ENCODE peak calls at places on chromosomes 16 and 17, in seven cellular contexts. C, G, W, V, F, E and R are unnamed samples.

GRCh38 chr17:42984486-42984885 is 4.1 kb downstream of the RUNDC1 start:
- DNase-seq in F (no peak), V (no peak), E (no peak), C (no peak), W (no peak), G (no peak), R (no peak)

GRCh38 chr16:67723151-67723915 is 4.2 kb upstream of the GFOD2 start:
- DNase-seq in E (peak), F (no peak), V (no peak), G (peak), C (peak), W (no peak), R (no peak)

GRCh38 chr16:56610017-56610608 is 1.7 kb downstream of the MT2A start:
- DNase-seq in W (peak), V (peak), G (no peak), E (peak), F (peak), C (peak), R (peak)

GRCh38 chr16:81940781-81941560 is 70.3 kb downstream of the SDR42E1 start:
- DNase-seq in C (no peak), F (no peak), V (no peak), E (no peak), W (peak), G (no peak), R (peak)

GRCh38 chr16:11303405-11304138 is 22.4 kb upstream of the PRM1 start:
- DNase-seq in E (no peak), W (no peak), C (no peak), V (no peak), G (no peak), F (no peak), R (peak)

GRCh38 chr16:13811834-13812233 is 108.1 kb upstream of the ERCC4 start:
- DNase-seq in W (no peak), F (no peak), E (no peak), C (no peak), V (no peak), G (no peak), R (no peak)

GRCh38 chr17:49575524-49576120 is at the start of gene NXPH3:
- DNase-seq in G (peak), F (peak), E (peak), C (peak), V (peak), W (no peak), R (no peak)

GRCh38 chr16:56013962-56014552 is 138.9 kb upstream of the CES5A start:
- DNase-seq in C (peak), W (peak), G (peak), F (peak), E (peak), V (peak), R (peak)

GRCh38 chr16:1920727-1921155 is 2.5 kb upstream of the HS3ST6 start:
- DNase-seq in W (peak), C (no peak), V (no peak), G (no peak), F (no peak), E (peak), R (no peak)

GRCh38 chr16:1794221-1794871 is 841 bp upstream of the IGFALS start:
- DNase-seq in V (no peak), F (no peak), G (peak), W (no peak), C (no peak), E (peak), R (no peak)

GRCh38 chr17:27381007-27381501 is 75.2 kb upstream of the KSR1 start:
- DNase-seq in E (peak), C (peak), W (peak), F (peak), V (peak), G (peak), R (peak)

GRCh38 chr16:5001571-5001970 is 32.2 kb downstream of the NAGPA start:
- DNase-seq in W (no peak), C (no peak), F (no peak), V (no peak), G (no peak), E (no peak), R (no peak)

GRCh38 chr17:53626286-53626685 is 196.4 kb upstream of the KIF2B start:
- DNase-seq in G (no peak), C (no peak), V (no peak), E (no peak), W (no peak), F (no peak), R (peak)

GRCh38 chr16:12535535-12536411 is 267.9 kb downstream of the CPPED1 start:
- DNase-seq in V (no peak), W (no peak), E (peak), C (no peak), F (no peak), G (no peak), R (no peak)

GRCh38 chr16:88538366-88539060 is 31.7 kb upstream of the ZC3H18 start:
- DNase-seq in E (no peak), F (no peak), W (no peak), C (no peak), V (no peak), G (no peak), R (no peak)

GRCh38 chr16:50224297-50224696 is 42.1 kb upstream of the ADCY7 start:
- DNase-seq in C (no peak), E (no peak), F (no peak), W (no peak), V (no peak), G (no peak), R (no peak)

GRCh38 chr17:12634789-12635414 is 30.8 kb upstream of the MYOCD start:
- DNase-seq in C (no peak), V (no peak), F (no peak), G (no peak), E (peak), W (no peak), R (no peak)

GRCh38 chr17:42720996-42721583 is 23.8 kb downstream of the EZH1 start:
- DNase-seq in W (peak), V (peak), E (no peak), G (no peak), F (no peak), C (no peak), R (peak)

GRCh38 chr17:40540448-40540847 is 24.8 kb downstream of the CCR7 start:
- DNase-seq in E (peak), W (no peak), F (no peak), C (peak), V (no peak), G (peak), R (no peak)

GRCh38 chr17:65173951-65174683 is 36.9 kb downstream of the RGS9 start:
- DNase-seq in C (no peak), F (no peak), E (no peak), G (no peak), V (no peak), W (no peak), R (no peak)

GRCh38 chr16:85253127-85253941 is 141.1 kb upstream of the CIBAR2 start:
- DNase-seq in V (peak), E (peak), W (peak), G (peak), C (peak), F (peak), R (peak)

GRCh38 chr16:47612711-47613110 is 151.6 kb downstream of the PHKB start:
- DNase-seq in V (no peak), W (no peak), G (no peak), C (no peak), F (no peak), E (no peak), R (no peak)

GRCh38 chr16:75266738-75267630 is 15.6 kb upstream of the BCAR1 start:
- DNase-seq in F (no peak), W (no peak), G (peak), V (no peak), C (no peak), E (no peak), R (no peak)

GRCh38 chr16:68265078-68265925 is 976 bp downstream of the SLC7A6 start:
- DNase-seq in E (peak), C (peak), W (peak), F (peak), G (no peak), V (no peak), R (peak)

GRCh38 chr16:19410435-19411153 is 7.1 kb upstream of the TMC5 start:
- DNase-seq in V (no peak), G (no peak), C (no peak), E (peak), F (no peak), W (peak), R (peak)

GRCh38 chr17:12269751-12270150 is 249.1 kb downstream of the MAP2K4 start:
- DNase-seq in C (no peak), W (no peak), G (no peak), E (no peak), F (no peak), V (no peak), R (no peak)

GRCh38 chr17:17411692-17412091 is 65.1 kb upstream of the MED9 start:
- DNase-seq in E (no peak), C (no peak), W (no peak), F (no peak), G (no peak), V (no peak), R (no peak)

GRCh38 chr16:81927561-81928185 is 83.6 kb downstream of the SDR42E1 start:
- DNase-seq in V (no peak), F (no peak), C (no peak), E (peak), G (no peak), W (no peak), R (no peak)

GRCh38 chr16:27080870-27081269 is 14.1 kb downstream of the C16orf82 start:
- DNase-seq in F (no peak), V (no peak), C (no peak), E (peak), W (peak), G (no peak), R (peak)

GRCh38 chr16:17258848-17259713 is 211.7 kb downstream of the XYLT1 start:
- DNase-seq in V (no peak), F (no peak), W (no peak), G (no peak), E (no peak), C (no peak), R (no peak)

GRCh38 chr16:66662445-66663194 is 33.9 kb downstream of the CMTM4 start:
- DNase-seq in W (peak), G (no peak), C (no peak), F (no peak), E (no peak), V (no peak), R (peak)

GRCh38 chr16:89042711-89043551 is 50.7 kb upstream of the ACSF3 start:
- DNase-seq in F (no peak), G (no peak), V (no peak), W (no peak), C (no peak), E (no peak), R (no peak)

GRCh38 chr17:28749516-28750177 is 5.8 kb downstream of the TRAF4 start:
- DNase-seq in G (no peak), C (no peak), E (peak), W (no peak), F (no peak), V (no peak), R (no peak)

GRCh38 chr16:66227766-66228530 is 138.5 kb upstream of the CDH5 start:
- DNase-seq in C (no peak), V (no peak), F (no peak), E (no peak), W (no peak), G (no peak), R (no peak)

GRCh38 chr17:72609501-72609900 is 483.0 kb downstream of the SLC39A11 start:
- DNase-seq in G (no peak), C (no peak), E (no peak), F (no peak), V (peak), W (no peak), R (no peak)